ENCODE peak calls at places on chromosomes 4 and X, in eight cellular contexts. N, O, U, L, D, I, Y and C are unnamed samples.

GRCh38 chrX:115058276-115058675 is 40.9 kb upstream of the IL13RA2 start:
- ATAC-seq in U (peak), L (peak), I (peak), Y (no peak), D (no peak), O (peak), N (no peak), C (no peak)

GRCh38 chr4:146244496-146244895 is 30.2 kb downstream of the REELD1 start:
- ATAC-seq in Y (no peak), D (no peak), L (no peak), N (no peak), O (no peak), I (no peak), U (no peak), C (no peak)

GRCh38 chrX:122565952-122566351 is 618.1 kb upstream of the GRIA3 start:
- ATAC-seq in I (peak), Y (no peak), L (no peak), U (peak), D (no peak), N (no peak), O (peak), C (no peak)

GRCh38 chr4:128286474-128287158 is 997 bp downstream of the PGRMC2 start:
- ATAC-seq in O (no peak), N (no peak), D (no peak), I (no peak), Y (no peak), L (no peak), U (no peak), C (no peak)

GRCh38 chr4:56755901-56756300 is 65.6 kb downstream of the SPINK2 start:
- ATAC-seq in N (no peak), Y (no peak), D (no peak), U (no peak), I (no peak), O (no peak), L (no peak), C (no peak)

GRCh38 chr4:142960867-142961644 is 115.0 kb upstream of the INPP4B start:
- ATAC-seq in Y (no peak), L (peak), O (peak), I (peak), N (no peak), D (no peak), U (no peak), C (no peak)

GRCh38 chrX:66042307-66043077 is 2.6 kb upstream of the VSIG4 start:
- ATAC-seq in I (no peak), O (no peak), L (no peak), Y (peak), U (no peak), N (no peak), D (no peak), C (no peak)

GRCh38 chr4:95949808-95950207 is 109.9 kb downstream of the PDHA2 start:
- ATAC-seq in U (no peak), L (no peak), D (no peak), O (no peak), I (no peak), N (no peak), Y (no peak), C (no peak)

GRCh38 chr4:38717604-38718003 is 53.6 kb downstream of the KLF3 start:
- ATAC-seq in Y (no peak), U (no peak), D (no peak), I (peak), L (no peak), O (peak), N (no peak), C (no peak)

GRCh38 chrX:427812-428725 is 41.4 kb upstream of the PPP2R3B start:
- ATAC-seq in U (no peak), I (no peak), N (no peak), O (no peak), D (no peak), L (no peak), Y (peak), C (no peak)

GRCh38 chr4:183101956-183102480 is 3.0 kb downstream of the WWC2 start:
- ATAC-seq in Y (no peak), U (no peak), I (no peak), N (no peak), D (no peak), L (no peak), O (no peak), C (no peak)

GRCh38 chrX:33211356-33212254 is at the start of gene DMD:
- ATAC-seq in N (no peak), D (no peak), I (peak), U (peak), Y (no peak), L (peak), O (peak), C (no peak)

GRCh38 chr4:48906283-48907173 is at the start of gene OCIAD2:
- ATAC-seq in L (peak), D (peak), N (peak), O (peak), Y (peak), I (peak), U (peak), C (peak)

GRCh38 chr4:123304151-123305021 is 92.2 kb upstream of the SPRY1 start:
- ATAC-seq in L (no peak), I (peak), U (peak), Y (peak), O (peak), D (peak), N (peak), C (peak)

GRCh38 chr4:94523617-94524016 is 71.9 kb downstream of the PDLIM5 start:
- ATAC-seq in L (no peak), I (no peak), N (no peak), O (no peak), D (no peak), Y (no peak), U (no peak), C (no peak)

GRCh38 chrX:155070038-155070437 is 898 bp downstream of the CMC4 start:
- ATAC-seq in O (no peak), Y (no peak), L (no peak), N (no peak), U (no peak), I (no peak), D (no peak), C (no peak)

GRCh38 chrX:47595701-47596655 is 13.7 kb downstream of the TIMP1 start:
- ATAC-seq in N (peak), D (no peak), L (no peak), U (peak), Y (no peak), O (peak), I (peak), C (no peak)

GRCh38 chrX:31070057-31070468 is 1.8 kb downstream of the FTHL17 start:
- ATAC-seq in L (no peak), O (no peak), I (no peak), D (no peak), U (no peak), N (no peak), Y (peak), C (no peak)